ENCODE peak calls at places on chromosomes 16 and 17, in four cellular contexts. P is H54, K is NCI-H1417, N is astrocyte. V is an unnamed sample.

GRCh38 chr16:29905668-29906067 is 5.4 kb downstream of the ASPHD1 start:
- DNase-seq in N (no peak), P (no peak), K (no peak), V (no peak)

GRCh38 chr17:6413073-6413472 is 21.8 kb downstream of the AIPL1 start:
- DNase-seq in K (peak), P (peak), N (peak), V (peak)

GRCh38 chr17:13746379-13746778 is 144.7 kb upstream of the HS3ST3A1 start:
- DNase-seq in K (no peak), N (no peak), P (no peak), V (no peak)

GRCh38 chr16:85798283-85798776 is 1.0 kb downstream of the EMC8 start:
- DNase-seq in P (no peak), N (peak), K (no peak), V (peak)

GRCh38 chr16:22623351-22623781 is 112.7 kb downstream of the NPIPB5 start:
- DNase-seq in P (no peak), N (peak), K (no peak), V (no peak)

GRCh38 chr16:66904428-66904845 is 14.2 kb downstream of the CDH16 start:
- DNase-seq in P (no peak), N (no peak), K (no peak), V (no peak)

GRCh38 chr17:83191388-83192160 is 112.2 kb downstream of the METRNL start:
- DNase-seq in P (no peak), K (no peak), N (no peak), V (no peak)

GRCh38 chr16:60811051-60811608 is 1225.1 kb downstream of the CDH8 start:
- DNase-seq in P (no peak), K (no peak), N (peak), V (no peak)

GRCh38 chr17:81309140-81309858 is 14.2 kb upstream of the SLC38A10 start:
- DNase-seq in K (no peak), N (no peak), P (peak), V (peak)

GRCh38 chr16:70523621-70524405 is at the start of gene SF3B3:
- DNase-seq in N (no peak), P (peak), K (peak), V (peak)

GRCh38 chr16:60642956-60643355 is 1393.3 kb downstream of the CDH8 start:
- DNase-seq in K (no peak), P (peak), N (peak), V (peak)

GRCh38 chr17:29588561-29589411 is 662 bp downstream of the GIT1 start:
- DNase-seq in P (peak), N (peak), K (peak), V (no peak)

GRCh38 chr17:42253601-42254000 is 22.6 kb downstream of the STAT5B start:
- DNase-seq in P (no peak), N (peak), K (no peak), V (no peak)

GRCh38 chr16:88966986-88967799 is 9.8 kb downstream of the CBFA2T3 start:
- DNase-seq in K (no peak), N (no peak), P (no peak), V (no peak)

GRCh38 chr17:50337956-50338355 is 8.0 kb upstream of the XYLT2 start:
- DNase-seq in K (no peak), N (no peak), P (no peak), V (no peak)

GRCh38 chr17:72715906-72716572 is 376.4 kb downstream of the SLC39A11 start:
- DNase-seq in N (peak), K (no peak), P (peak), V (peak)

GRCh38 chr17:18257268-18257681 is 1.3 kb downstream of the FLII start:
- DNase-seq in N (no peak), P (peak), K (no peak), V (no peak)

GRCh38 chr16:75385507-75386152 is 47.7 kb downstream of the CFDP1 start:
- DNase-seq in N (peak), K (peak), P (no peak), V (no peak)

GRCh38 chr16:71526111-71526998 is at the start of gene CHST4:
- DNase-seq in P (peak), N (peak), K (peak), V (no peak)

GRCh38 chr17:28896884-28897768 is at the start of gene FLOT2:
- DNase-seq in P (peak), N (no peak), K (peak), V (no peak)

GRCh38 chr17:67033613-67034012 is 10.7 kb upstream of the CACNG1 start:
- DNase-seq in P (no peak), K (no peak), N (no peak), V (no peak)

GRCh38 chr16:12798171-12798570 is 5.5 kb downstream of the CPPED1 start:
- DNase-seq in N (no peak), P (no peak), K (no peak), V (no peak)

GRCh38 chr16:57235128-57236092 is 9.6 kb upstream of the ARL2BP start:
- DNase-seq in P (peak), N (peak), K (peak), V (no peak)

GRCh38 chr16:22684282-22685161 is 129.4 kb upstream of the HS3ST2 start:
- DNase-seq in N (no peak), K (no peak), P (no peak), V (no peak)

V was measured in COLO829.